ENCODE peak calls at places on chromosomes 16 and 17, in eight cellular contexts. O is transverse colon; N is effector memory CD4-positive, alpha-beta T cell; I is GM23248; Q is pancreas; Z is A549; U is astrocyte; V is Karpas-422. G is an unnamed sample.

GRCh38 chr17:49963626-49964538 is 5.1 kb upstream of the DLX4 start:
- DNase-seq in O (no peak), N (no peak), I (peak), Q (no peak), Z (no peak), U (no peak), V (no peak), G (no peak)

GRCh38 chr16:80541306-80541694 is 507 bp downstream of the DYNLRB2 start:
- DNase-seq in O (no peak), N (no peak), I (peak), Q (no peak), Z (no peak), U (no peak), V (no peak), G (no peak)

GRCh38 chr17:75807861-75808260 is 23.3 kb downstream of the UNK start:
- DNase-seq in O (no peak), N (no peak), I (no peak), Q (no peak), Z (no peak), U (no peak), V (no peak), G (no peak)

GRCh38 chr16:71769222-71769621 is 39.4 kb downstream of the AP1G1 start:
- DNase-seq in O (no peak), N (no peak), I (no peak), Q (no peak), Z (no peak), U (no peak), V (no peak), G (no peak)

GRCh38 chr17:58081641-58082340 is 1.4 kb upstream of the DYNLL2 start:
- DNase-seq in O (no peak), N (no peak), I (no peak), Q (no peak), Z (no peak), U (no peak), V (no peak), G (no peak)

GRCh38 chr17:58641937-58642336 is 49.9 kb downstream of the TEX14 start:
- DNase-seq in O (no peak), N (no peak), I (peak), Q (no peak), Z (no peak), U (peak), V (no peak), G (no peak)

GRCh38 chr17:19531780-19532501 is 1.7 kb upstream of the SLC47A1 start:
- DNase-seq in O (no peak), N (no peak), I (peak), Q (no peak), Z (no peak), U (no peak), V (no peak), G (no peak)

GRCh38 chr16:8798174-8798527 is 512 bp downstream of the PMM2 start:
- DNase-seq in O (no peak), N (peak), I (peak), Q (no peak), Z (peak), U (no peak), V (peak), G (no peak)

GRCh38 chr16:65122974-65123845 is 1.3 kb upstream of the CDH11 start:
- DNase-seq in O (peak), N (no peak), I (peak), Q (peak), Z (no peak), U (peak), V (no peak), G (no peak)

GRCh38 chr17:1009411-1010085 is 12.6 kb downstream of the TIMM22 start:
- DNase-seq in O (no peak), N (no peak), I (no peak), Q (no peak), Z (no peak), U (no peak), V (no peak), G (no peak)

GRCh38 chr17:42246515-42246914 is 29.7 kb downstream of the STAT5B start:
- DNase-seq in O (no peak), N (no peak), I (no peak), Q (peak), Z (no peak), U (peak), V (no peak), G (no peak)

GRCh38 chr16:57007530-57007929 is 18.2 kb downstream of the NLRC5 start:
- DNase-seq in O (no peak), N (no peak), I (no peak), Q (no peak), Z (no peak), U (no peak), V (no peak), G (no peak)

GRCh38 chr16:22317001-22317530 is 19.9 kb downstream of the POLR3E start:
- DNase-seq in O (no peak), N (no peak), I (no peak), Q (no peak), Z (no peak), U (no peak), V (no peak), G (peak)

GRCh38 chr17:81444610-81445339 is 49.5 kb downstream of the BAHCC1 start:
- DNase-seq in O (no peak), N (no peak), I (no peak), Q (no peak), Z (no peak), U (no peak), V (no peak), G (no peak)

GRCh38 chr16:70703835-70704381 is 18.1 kb upstream of the MTSS2 start:
- DNase-seq in O (no peak), N (no peak), I (no peak), Q (no peak), Z (no peak), U (no peak), V (no peak), G (no peak)

GRCh38 chr16:73036074-73036826 is 11.7 kb downstream of the ZFHX3 start:
- DNase-seq in O (no peak), N (no peak), I (no peak), Q (no peak), Z (no peak), U (peak), V (peak), G (no peak)

GRCh38 chr16:31474173-31474714 is 2.3 kb downstream of the TGFB1I1 start:
- DNase-seq in O (no peak), N (no peak), I (peak), Q (no peak), Z (peak), U (peak), V (no peak), G (no peak)

GRCh38 chr16:12178251-12178990 is 201.9 kb downstream of the SNX29 start:
- DNase-seq in O (peak), N (no peak), I (peak), Q (no peak), Z (no peak), U (peak), V (no peak), G (no peak)

GRCh38 chr17:57113656-57114055 is 28.6 kb downstream of the AKAP1 start:
- DNase-seq in O (no peak), N (no peak), I (no peak), Q (no peak), Z (no peak), U (no peak), V (no peak), G (no peak)

GRCh38 chr17:56595831-56596740 is 2.6 kb downstream of the NOG start:
- DNase-seq in O (no peak), N (no peak), I (peak), Q (no peak), Z (no peak), U (no peak), V (no peak), G (no peak)

GRCh38 chr16:56195151-56195550 is 3.9 kb downstream of the GNAO1 start:
- DNase-seq in O (no peak), N (no peak), I (no peak), Q (no peak), Z (no peak), U (no peak), V (no peak), G (no peak)

GRCh38 chr17:83144421-83145357 is 65.3 kb downstream of the METRNL start:
- DNase-seq in O (no peak), N (no peak), I (peak), Q (no peak), Z (no peak), U (no peak), V (no peak), G (no peak)

GRCh38 chr16:23949630-23950290 is 114.0 kb downstream of the PRKCB start:
- DNase-seq in O (peak), N (peak), I (no peak), Q (no peak), Z (no peak), U (no peak), V (no peak), G (peak)

GRCh38 chr17:47324224-47325020 is 667 bp downstream of the EFCAB13 start:
- DNase-seq in O (peak), N (peak), I (peak), Q (peak), Z (peak), U (peak), V (peak), G (peak)

GRCh38 chr17:31394544-31394943 is 3.1 kb downstream of the RAB11FIP4 start:
- DNase-seq in O (no peak), N (no peak), I (peak), Q (peak), Z (peak), U (peak), V (peak), G (peak)

GRCh38 chr17:77454560-77455095 is 313.9 kb downstream of the SEC14L1 start:
- DNase-seq in O (no peak), N (no peak), I (no peak), Q (no peak), Z (no peak), U (no peak), V (peak), G (no peak)

GRCh38 chr17:44941712-44942331 is 5.8 kb downstream of the KIF18B start:
- DNase-seq in O (no peak), N (no peak), I (no peak), Q (no peak), Z (peak), U (no peak), V (no peak), G (no peak)

GRCh38 chr16:20897897-20898296 is 2.3 kb downstream of the DCUN1D3 start:
- DNase-seq in O (no peak), N (no peak), I (no peak), Q (no peak), Z (no peak), U (peak), V (no peak), G (no peak)

GRCh38 chr16:1920727-1921155 is 2.5 kb upstream of the HS3ST6 start:
- DNase-seq in O (peak), N (no peak), I (peak), Q (no peak), Z (peak), U (no peak), V (peak), G (no peak)

GRCh38 chr17:56737741-56738161 is 96.0 kb downstream of the C17orf67 start:
- DNase-seq in O (peak), N (no peak), I (peak), Q (no peak), Z (no peak), U (peak), V (no peak), G (no peak)

GRCh38 chr17:47810200-47810821 is 11.3 kb downstream of the OSBPL7 start:
- DNase-seq in O (peak), N (no peak), I (peak), Q (peak), Z (peak), U (peak), V (no peak), G (no peak)

GRCh38 chr16:30095166-30096078 is 591 bp downstream of the YPEL3 start:
- DNase-seq in O (peak), N (no peak), I (peak), Q (peak), Z (no peak), U (no peak), V (peak), G (no peak)

GRCh38 chr17:78130439-78131101 is at the start of gene TMC8:
- DNase-seq in O (peak), N (peak), I (no peak), Q (no peak), Z (no peak), U (no peak), V (peak), G (peak)

DNA sequence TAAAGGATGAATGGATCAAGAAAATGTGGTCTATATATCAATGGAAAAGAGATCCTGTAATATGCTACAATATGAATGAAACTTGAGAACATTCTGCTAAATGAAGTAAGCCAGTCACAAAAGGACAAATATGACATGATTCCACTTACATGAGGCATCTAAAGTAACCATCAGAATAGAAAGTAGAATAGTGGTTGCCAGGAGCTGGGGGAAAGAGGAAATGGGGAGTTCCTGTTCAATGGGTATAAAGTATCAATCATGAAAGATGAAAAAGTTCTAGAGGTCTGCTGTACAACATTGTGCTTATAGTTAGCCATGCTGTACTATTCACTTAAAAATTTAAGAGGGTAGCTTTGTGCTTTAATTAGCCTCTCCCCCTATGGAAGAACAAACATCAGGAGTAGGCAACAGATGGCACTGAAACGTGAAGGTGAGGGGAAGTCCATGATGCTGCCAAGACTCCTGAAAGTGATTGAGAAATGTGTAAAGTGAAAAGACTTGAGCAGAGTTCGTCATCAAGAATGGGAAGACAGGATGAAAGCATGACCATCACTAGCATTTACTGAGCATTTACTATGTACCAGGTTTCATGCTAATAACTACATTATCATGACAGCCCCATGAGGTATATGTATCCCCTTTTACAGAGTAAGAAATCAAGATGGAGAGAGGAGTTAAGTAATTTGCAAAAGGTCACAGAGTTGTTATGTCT is 167.2 kb downstream of the CYB561 start:
- DNase-seq in O (no peak), N (no peak), I (no peak), Q (no peak), Z (no peak), U (no peak), V (no peak), G (no peak)
- H3K27ac ChIP-seq in O (no peak), N (no peak), I (peak), Q (no peak), Z (no peak), U (peak), V (no peak), G (no peak)

GRCh38 chr17:3887811-3888210 is 5.0 kb downstream of the CAMKK1 start:
- DNase-seq in O (no peak), N (no peak), I (peak), Q (no peak), Z (no peak), U (no peak), V (peak), G (no peak)

GRCh38 chr17:3885970-3886369 is 6.9 kb downstream of the CAMKK1 start:
- DNase-seq in O (no peak), N (no peak), I (peak), Q (no peak), Z (peak), U (peak), V (no peak), G (no peak)

GRCh38 chr17:3886776-3887175 is 6.1 kb downstream of the CAMKK1 start:
- DNase-seq in O (no peak), N (no peak), I (no peak), Q (peak), Z (no peak), U (no peak), V (no peak), G (no peak)

GRCh38 chr17:3888343-3889171 is 4.3 kb downstream of the CAMKK1 start:
- DNase-seq in O (peak), N (no peak), I (peak), Q (no peak), Z (no peak), U (peak), V (no peak), G (no peak)

GRCh38 chr17:3887394-3887793 is 5.5 kb downstream of the CAMKK1 start:
- DNase-seq in O (no peak), N (no peak), I (no peak), Q (no peak), Z (no peak), U (no peak), V (no peak), G (no peak)
- H3K27ac ChIP-seq in O (peak), N (no peak), I (peak), Q (no peak), Z (peak), U (no peak), V (no peak), G (peak)

DNA sequence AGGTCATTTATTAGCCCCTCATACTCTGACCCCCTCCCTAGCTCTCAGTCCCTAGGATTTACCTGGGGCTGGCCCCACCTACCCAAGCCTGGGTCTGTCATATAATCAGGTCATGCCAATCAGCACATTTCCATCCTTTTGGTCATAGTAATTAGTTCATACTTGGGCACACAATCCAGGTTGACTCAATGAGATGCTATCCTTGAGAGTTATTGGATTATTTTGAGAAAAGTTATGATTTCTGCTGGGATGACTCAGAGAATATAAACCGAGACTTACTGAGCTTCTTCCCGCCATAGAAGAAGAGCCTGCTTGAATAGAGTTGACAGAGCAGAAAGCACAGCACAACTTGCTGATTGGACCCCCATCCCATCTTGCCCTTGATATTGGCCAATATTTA is 331.5 kb downstream of the CBLN1 start:
- DNase-seq in O (no peak), N (no peak), I (no peak), Q (no peak), Z (no peak), U (no peak), V (no peak), G (no peak)
- H3K27ac ChIP-seq in O (no peak), N (no peak), I (no peak), Q (no peak), Z (no peak), U (no peak), V (no peak), G (no peak)

DNA sequence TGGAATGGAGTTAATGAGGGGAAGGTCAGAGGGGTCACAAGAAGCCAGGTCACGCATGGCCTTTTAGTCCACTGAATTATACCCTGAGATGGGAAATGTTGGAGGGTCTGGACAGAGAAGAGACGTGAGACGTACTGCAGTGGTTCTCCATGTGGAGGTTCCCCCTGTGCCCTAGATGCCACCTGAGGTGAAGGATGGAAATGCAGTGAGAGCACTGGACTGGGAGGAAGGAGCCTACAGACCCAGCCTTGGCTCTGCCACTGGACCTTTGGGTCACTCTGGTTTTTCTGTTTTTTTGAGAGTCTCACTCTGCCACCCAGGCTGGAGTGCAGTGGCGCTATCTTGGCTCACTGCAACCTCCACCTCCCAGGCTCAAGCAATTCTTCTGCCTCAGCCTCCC is 1.8 kb upstream of the PLSCR3 start:
- DNase-seq in O (no peak), N (no peak), I (no peak), Q (no peak), Z (no peak), U (no peak), V (no peak), G (no peak)
- H3K27ac ChIP-seq in O (no peak), N (no peak), I (no peak), Q (no peak), Z (no peak), U (no peak), V (no peak), G (no peak)